ENCODE peak calls at places on chromosome 13, in seven cellular contexts. A, N, V, R, Y, U and P are unnamed samples.

GRCh38 chr13:110759710-110760109 is 46.2 kb downstream of the ING1 start:
- DNase-seq in R (no peak), N (no peak), V (no peak), Y (no peak), A (no peak), U (peak; percentile 5), P (no peak)

GRCh38 chr13:107466326-107466725 is 749.0 kb downstream of the LIG4 start:
- DNase-seq in V (peak; percentile 31), N (no peak), A (no peak), R (no peak), U (no peak), Y (no peak), P (no peak)

GRCh38 chr13:62710766-62711165 is 1295.1 kb upstream of the PCDH20 start:
- DNase-seq in N (no peak), Y (no peak), U (no peak), R (no peak), A (no peak), V (no peak), P (no peak)

GRCh38 chr13:51632643-51633357 is 48.5 kb downstream of the WDFY2 start:
- DNase-seq in R (no peak), U (peak; percentile 55), A (no peak), Y (no peak), V (peak; percentile 41), N (no peak), P (no peak)

GRCh38 chr13:21012841-21013681 is 48.3 kb downstream of the LATS2 start:
- DNase-seq in R (no peak), U (no peak), N (no peak), Y (no peak), V (no peak), A (no peak), P (no peak)

GRCh38 chr13:79525051-79525450 is 44.1 kb downstream of the NDFIP2 start:
- DNase-seq in U (no peak), Y (no peak), V (no peak), R (no peak), N (no peak), A (no peak), P (no peak)

GRCh38 chr13:49148405-49148804 is 71.7 kb upstream of the MLNR start:
- DNase-seq in N (no peak), U (no peak), A (no peak), R (no peak), Y (no peak), V (no peak), P (no peak)

GRCh38 chr13:85140192-85140591 is 659.0 kb downstream of the SLITRK6 start:
- DNase-seq in R (no peak), Y (no peak), U (peak; percentile 86), A (no peak), V (no peak), N (no peak), P (no peak)

GRCh38 chr13:109198585-109198984 is 569.2 kb downstream of the MYO16 start:
- DNase-seq in Y (no peak), U (peak; percentile 96), R (no peak), A (no peak), V (no peak), N (no peak), P (no peak)

GRCh38 chr13:107023335-107023734 is 455.4 kb upstream of the ARGLU1 start:
- DNase-seq in V (no peak), U (no peak), A (no peak), N (no peak), Y (no peak), R (no peak), P (no peak)

GRCh38 chr13:57925250-57925649 is 293.7 kb downstream of the PCDH17 start:
- DNase-seq in Y (no peak), R (no peak), A (no peak), U (no peak), V (no peak), N (no peak), P (no peak)

GRCh38 chr13:84279166-84279565 is 396.9 kb upstream of the SLITRK1 start:
- DNase-seq in V (no peak), R (no peak), A (no peak), N (no peak), Y (no peak), U (peak; percentile 64), P (no peak)

GRCh38 chr13:97226788-97227627 is 4.9 kb downstream of the MBNL2 start:
- DNase-seq in V (peak; percentile 62), N (no peak), R (no peak), U (no peak), A (no peak), Y (no peak), P (no peak)

GRCh38 chr13:41562541-41563178 is 105.3 kb downstream of the RGCC start:
- DNase-seq in U (no peak), Y (no peak), A (no peak), N (no peak), R (no peak), V (no peak), P (no peak)

GRCh38 chr13:48078251-48078656 is 16.6 kb downstream of the MED4 start:
- DNase-seq in U (peak; percentile 39), A (no peak), R (no peak), V (no peak), Y (peak; percentile 13), N (no peak), P (no peak)

GRCh38 chr13:97435794-97436193 is 1.8 kb downstream of the RAP2A start:
- DNase-seq in V (no peak), A (no peak), Y (no peak), N (no peak), R (no peak), U (no peak), P (no peak)

GRCh38 chr13:41137241-41137640 is 4.6 kb upstream of the KBTBD6 start:
- DNase-seq in N (no peak), R (no peak), V (no peak), A (no peak), Y (no peak), U (peak; percentile 99), P (no peak)

GRCh38 chr13:37175996-37176395 is 70.5 kb upstream of the CSNK1A1L start:
- DNase-seq in V (no peak), Y (no peak), R (no peak), U (peak; percentile 40), A (no peak), N (peak; percentile 55), P (no peak)

GRCh38 chr13:104832265-104832664 is 1703.2 kb downstream of the EFNB2 start:
- DNase-seq in U (no peak), V (no peak), A (no peak), Y (no peak), N (no peak), R (no peak), P (no peak)

GRCh38 chr13:61286148-61286745 is 129.4 kb downstream of the PCDH20 start:
- DNase-seq in A (no peak), Y (peak; percentile 16), U (no peak), R (no peak), V (peak; percentile 53), N (no peak), P (peak; percentile 36)

GRCh38 chr13:73879346-73880020 is 254.7 kb downstream of the KLF12 start:
- DNase-seq in Y (no peak), U (no peak), A (no peak), R (no peak), V (no peak), N (no peak), P (peak; percentile 58)

GRCh38 chr13:42970824-42971669 is 21.0 kb downstream of the EPSTI1 start:
- DNase-seq in U (peak; percentile 35), R (no peak), N (no peak), V (peak; percentile 48), A (no peak), Y (peak; percentile 61), P (peak; percentile 9)

GRCh38 chr13:23671902-23672301 is 101.7 kb downstream of the TNFRSF19 start:
- DNase-seq in U (no peak), V (no peak), Y (no peak), R (no peak), A (no peak), N (peak; percentile 81), P (no peak)

GRCh38 chr13:23672616-23673015 is 102.4 kb downstream of the TNFRSF19 start:
- DNase-seq in V (no peak), A (peak; percentile 82), N (no peak), Y (no peak), U (no peak), R (no peak), P (no peak)

GRCh38 chr13:23674795-23675640 is 104.8 kb downstream of the TNFRSF19 start:
- DNase-seq in R (no peak), U (peak; percentile 79), A (no peak), N (peak; percentile 92), Y (no peak), V (no peak), P (no peak)

GRCh38 chr13:23673867-23674605 is 103.8 kb downstream of the TNFRSF19 start:
- DNase-seq in R (no peak), V (no peak), A (no peak), N (no peak), U (no peak), Y (no peak), P (no peak)

GRCh38 chr13:23673354-23673753 is 103.1 kb downstream of the TNFRSF19 start:
- DNase-seq in N (peak; percentile 95), A (no peak), U (peak; percentile 46), R (peak; percentile 49), V (no peak), Y (no peak), P (no peak)
- H3K27ac ChIP-seq in N (peak overlapping the region; percentile 96), A (peak overlapping the region; percentile 18), U (no peak overlapping the region), R (peak overlapping the region; percentile 60), V (no peak overlapping the region), Y (no peak overlapping the region), P (no peak overlapping the region)

DNA sequence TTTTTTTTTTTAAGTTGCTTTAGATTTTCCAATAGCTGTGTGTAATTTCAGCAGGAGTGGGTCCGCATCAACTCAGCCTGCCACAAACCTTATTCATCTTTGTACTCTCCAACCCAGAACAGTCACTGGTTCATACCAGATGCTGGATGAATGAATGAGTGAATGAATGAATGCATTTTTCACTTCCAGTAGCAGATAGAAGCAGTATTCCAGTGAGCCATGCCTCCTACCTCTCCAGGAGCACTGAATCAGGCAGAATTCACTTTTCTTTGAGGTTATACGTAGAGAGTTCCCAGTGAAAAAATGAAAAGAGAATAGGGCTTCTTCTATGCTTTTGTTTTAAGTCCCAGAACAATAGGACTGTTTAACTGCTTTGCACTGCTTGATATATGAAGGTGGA is 221.1 kb downstream of the TM9SF2 start:
- DNase-seq in N (no peak), Y (no peak), U (no peak), A (no peak), R (no peak), V (no peak), P (no peak)
- TF ChIP-seq CTCF in N (no peak), Y (no peak), U (no peak), A (no peak), R (no peak), V (no peak), P (no peak)

GRCh38 chr13:32455594-32455903 is 27.6 kb upstream of the N4BP2L1 start:
- DNase-seq in U (no peak), A (no peak), N (no peak), R (no peak), V (no peak), Y (no peak), P (no peak)
- H3K27ac ChIP-seq in U (no peak overlapping the region), A (no peak overlapping the region), N (no peak overlapping the region), R (no peak overlapping the region), V (no peak overlapping the region), Y (no peak overlapping the region), P (no peak overlapping the region)

GRCh38 chr13:38641164-38641948 is 45.5 kb upstream of the FREM2 start:
- DNase-seq in N (no peak), U (no peak), R (no peak), A (no peak), Y (no peak), V (no peak), P (no peak)
- TF ChIP-seq CTCF in N (peak; percentile 37), U (peak; percentile 33), R (no peak), A (no peak), Y (no peak), V (peak; percentile 50), P (no peak)